ENCODE peak calls at places on chromosome 5, in ten cellular contexts. J, G, B, K, W, F, S, C, U and D are unnamed samples.

GRCh38 chr5:172695431-172696054 is 54.5 kb downstream of the NEURL1B start:
- DNase-seq in J (no peak), K (no peak), F (no peak), U (no peak), S (no peak), G (no peak), B (no peak), W (no peak), C (no peak), D (no peak)

GRCh38 chr5:59698774-59699173 is 194.8 kb downstream of the PDE4D start:
- DNase-seq in K (no peak), S (no peak), J (no peak), G (no peak), U (no peak), F (no peak), B (no peak), W (no peak), C (no peak), D (no peak)

GRCh38 chr5:78912085-78912771 is 72.9 kb downstream of the ARSB start:
- DNase-seq in C (no peak), K (no peak), U (no peak), J (no peak), F (no peak), W (no peak), G (no peak), S (peak), B (no peak), D (no peak)

GRCh38 chr5:105565531-105565930 is 2002.9 kb upstream of the NUDT12 start:
- DNase-seq in K (no peak), S (no peak), G (no peak), C (no peak), B (no peak), F (no peak), W (no peak), U (no peak), J (no peak), D (no peak)

GRCh38 chr5:131396015-131396414 is 132.2 kb downstream of the CDC42SE2 start:
- DNase-seq in W (no peak), F (no peak), U (no peak), C (no peak), G (no peak), J (no peak), S (no peak), B (no peak), K (no peak), D (no peak)

GRCh38 chr5:65262590-65263189 is 219.0 kb downstream of the ADAMTS6 start:
- DNase-seq in W (peak), K (no peak), S (no peak), U (peak), B (peak), F (no peak), G (peak), J (no peak), C (no peak), D (peak)

GRCh38 chr5:91849069-91849468 is 466.0 kb upstream of the ARRDC3 start:
- DNase-seq in J (no peak), U (no peak), C (no peak), W (no peak), G (no peak), S (no peak), B (no peak), K (no peak), F (no peak), D (no peak)

GRCh38 chr5:55154893-55155292 is 5.1 kb upstream of the GPX8 start:
- DNase-seq in C (no peak), U (no peak), G (peak), S (no peak), K (peak), J (no peak), B (no peak), F (no peak), W (no peak), D (no peak)

GRCh38 chr5:93821892-93822291 is 80.5 kb upstream of the POU5F2 start:
- DNase-seq in F (no peak), W (no peak), G (no peak), J (no peak), C (no peak), K (no peak), B (no peak), S (no peak), U (no peak), D (no peak)

GRCh38 chr5:170737591-170737990 is 45.9 kb upstream of the GABRP start:
- DNase-seq in F (no peak), G (no peak), S (no peak), B (no peak), C (no peak), U (no peak), W (no peak), J (no peak), K (no peak), D (no peak)

GRCh38 chr5:141040093-141040762 is 10.9 kb upstream of the PCDHB1 start:
- DNase-seq in K (peak), G (peak), U (peak), C (peak), S (peak), W (no peak), F (no peak), J (peak), B (peak), D (peak)

GRCh38 chr5:525916-526315 is 1.7 kb upstream of the SLC9A3 start:
- DNase-seq in S (no peak), J (no peak), U (no peak), C (no peak), B (no peak), W (no peak), K (no peak), G (no peak), F (no peak), D (no peak)

GRCh38 chr5:180831139-180832080 is 28.8 kb upstream of the MGAT1 start:
- DNase-seq in S (peak), W (peak), F (peak), U (peak), J (peak), G (peak), K (peak), C (peak), B (peak), D (no peak)

GRCh38 chr5:25009063-25009462 is 364.3 kb upstream of the CDH10 start:
- DNase-seq in G (no peak), U (no peak), B (no peak), W (no peak), S (no peak), J (no peak), C (no peak), F (no peak), K (peak), D (no peak)

GRCh38 chr5:102036927-102037326 is 259.2 kb downstream of the SLCO4C1 start:
- DNase-seq in K (no peak), G (no peak), C (no peak), W (no peak), J (no peak), S (no peak), U (no peak), B (no peak), F (no peak), D (no peak)

GRCh38 chr5:127358274-127358673 is 67.7 kb downstream of the MEGF10 start:
- DNase-seq in G (no peak), J (no peak), F (no peak), B (peak), S (no peak), C (no peak), K (no peak), W (no peak), U (no peak), D (no peak)

GRCh38 chr5:62029303-62029702 is 276.7 kb upstream of the KIF2A start:
- DNase-seq in G (peak), B (peak), U (no peak), W (no peak), C (no peak), F (no peak), S (no peak), J (no peak), K (peak), D (peak)

GRCh38 chr5:351911-352225 is 30.4 kb downstream of the AHRR start:
- DNase-seq in U (no peak), F (no peak), C (no peak), G (no peak), K (no peak), W (no peak), S (no peak), B (no peak), J (no peak), D (no peak)

GRCh38 chr5:101543780-101544179 is 640.7 kb upstream of the ST8SIA4 start:
- DNase-seq in F (no peak), B (no peak), J (no peak), K (peak), G (no peak), S (no peak), W (no peak), C (no peak), U (no peak), D (no peak)

GRCh38 chr5:13664377-13664776 is 280.1 kb downstream of the DNAH5 start:
- DNase-seq in S (no peak), J (no peak), B (no peak), G (peak), K (peak), F (no peak), C (no peak), W (no peak), U (no peak), D (peak)

GRCh38 chr5:137218471-137218870 is 280.7 kb downstream of the SPOCK1 start:
- DNase-seq in G (peak), W (no peak), S (no peak), U (peak), C (no peak), K (peak), F (no peak), B (no peak), J (peak), D (no peak)

GRCh38 chr5:33975846-33976245 is 8.6 kb downstream of the SLC45A2 start:
- DNase-seq in F (no peak), K (no peak), J (no peak), W (no peak), U (no peak), S (no peak), B (no peak), G (no peak), C (no peak), D (no peak)

GRCh38 chr5:3836528-3836927 is 240.9 kb downstream of the IRX1 start:
- DNase-seq in G (peak), K (peak), J (no peak), F (no peak), S (no peak), C (no peak), W (no peak), B (no peak), U (no peak), D (no peak)

GRCh38 chr5:24222866-24223265 is 421.9 kb downstream of the CDH10 start:
- DNase-seq in B (no peak), C (no peak), W (no peak), K (peak), U (peak), F (no peak), S (no peak), J (no peak), G (peak), D (no peak)

GRCh38 chr5:1161832-1162229 is 39.6 kb upstream of the SLC6A19 start:
- DNase-seq in S (peak), K (peak), W (peak), F (no peak), C (no peak), U (peak), G (peak), B (no peak), J (peak), D (no peak)

GRCh38 chr5:36298546-36298945 is 3.2 kb downstream of the RANBP3L start:
- DNase-seq in J (no peak), S (no peak), K (no peak), B (no peak), W (no peak), U (no peak), G (no peak), F (no peak), C (no peak), D (no peak)

GRCh38 chr5:17854901-17855300 is 220.6 kb downstream of the TAF11L14 start:
- DNase-seq in J (no peak), G (no peak), F (no peak), S (no peak), B (no peak), U (no peak), K (no peak), W (no peak), C (no peak), D (no peak)

GRCh38 chr5:132839426-132840301 is 9.2 kb upstream of the SHROOM1 start:
- DNase-seq in W (no peak), C (peak), U (no peak), S (no peak), K (peak), G (peak), J (no peak), F (no peak), B (no peak), D (peak)

GRCh38 chr5:72556351-72557146 is 49.3 kb upstream of the ZNF366 start:
- DNase-seq in J (peak), F (peak), W (peak), S (no peak), C (peak), U (peak), G (no peak), K (peak), B (peak), D (no peak)

GRCh38 chr5:95921501-95921900 is 40.1 kb downstream of the ELL2 start:
- DNase-seq in K (no peak), B (no peak), F (no peak), C (no peak), U (no peak), S (no peak), J (no peak), W (no peak), G (no peak), D (no peak)

GRCh38 chr5:11322133-11322532 is 561.1 kb upstream of the DAP start:
- DNase-seq in K (peak), G (peak), B (no peak), J (no peak), S (no peak), C (no peak), W (no peak), F (no peak), U (no peak), D (no peak)

GRCh38 chr5:59182722-59183121 is 599.8 kb downstream of the RAB3C start:
- DNase-seq in K (no peak), J (no peak), S (no peak), G (no peak), B (no peak), C (no peak), U (no peak), F (no peak), W (no peak), D (no peak)

GRCh38 chr5:132680780-132681475 is 7.1 kb downstream of the IL4 start:
- DNase-seq in B (no peak), J (no peak), S (no peak), K (no peak), W (no peak), U (no peak), C (no peak), F (no peak), G (no peak), D (no peak)

GRCh38 chr5:177303121-177303924 is at the start of the genes PRELID1 and RAB24:
- DNase-seq in K (peak), G (peak), S (peak), F (peak), B (peak), U (peak), J (peak), W (peak), C (peak), D (no peak)

GRCh38 chr5:177300971-177301370 is 2.5 kb downstream of the RAB24 start:
- DNase-seq in K (peak), J (no peak), C (no peak), W (no peak), G (peak), S (no peak), B (no peak), F (no peak), U (no peak), D (no peak)

GRCh38 chr5:177303925-177304391 is 359 bp downstream of the PRELID1 start:
- DNase-seq in C (no peak), G (no peak), U (no peak), W (no peak), K (no peak), F (no peak), J (no peak), B (no peak), S (peak), D (no peak)

GRCh38 chr5:177301503-177302165 is 1.9 kb downstream of the RAB24 start:
- DNase-seq in J (no peak), W (no peak), K (peak), S (no peak), B (no peak), U (peak), C (no peak), F (no peak), G (peak), D (peak)

DNA sequence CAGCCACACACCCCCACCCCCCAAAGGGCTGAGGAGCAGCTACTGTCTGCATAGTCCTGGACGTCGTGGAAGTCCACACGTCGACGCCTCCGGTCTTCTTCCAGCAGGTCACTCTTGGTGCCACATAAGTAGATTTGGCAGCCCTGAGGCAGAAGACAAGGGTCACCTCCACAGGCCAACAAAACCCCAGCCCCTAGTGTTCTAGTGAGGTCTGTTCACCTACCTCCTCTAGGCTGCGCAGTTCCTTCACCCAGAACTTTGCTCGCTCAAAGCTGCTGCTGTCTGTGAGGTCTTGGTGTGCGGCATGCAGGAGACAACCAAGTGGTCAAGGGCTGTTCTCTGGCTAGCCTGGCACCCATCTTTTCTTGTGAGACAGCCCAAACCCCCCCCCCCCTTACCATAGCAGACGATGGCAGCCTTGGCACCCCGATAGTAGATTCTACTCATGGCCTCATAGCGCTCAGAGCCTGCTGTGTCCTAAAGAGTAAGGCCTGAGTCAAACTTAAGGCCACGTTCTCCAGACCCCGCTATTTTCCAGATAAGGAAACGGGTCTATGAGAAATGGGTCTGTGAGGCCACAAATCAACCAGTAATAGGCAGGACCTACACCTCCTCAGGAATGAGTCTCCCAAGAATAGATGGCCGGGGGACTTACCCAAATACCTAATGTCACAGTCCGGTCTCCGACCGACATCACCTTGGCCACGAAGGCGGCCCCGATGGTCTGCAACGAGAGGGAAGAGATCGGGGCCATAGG is 987 bp downstream of the RAB24 start:
- DNase-seq in K (peak), B (no peak), G (no peak), S (peak), U (no peak), J (no peak), C (no peak), W (no peak), F (no peak), D (no peak)
- H3K27ac ChIP-seq in K (peak), B (peak), G (peak), S (peak), U (peak), J (peak), C (peak), W (peak), F (peak), D (peak)

DNA sequence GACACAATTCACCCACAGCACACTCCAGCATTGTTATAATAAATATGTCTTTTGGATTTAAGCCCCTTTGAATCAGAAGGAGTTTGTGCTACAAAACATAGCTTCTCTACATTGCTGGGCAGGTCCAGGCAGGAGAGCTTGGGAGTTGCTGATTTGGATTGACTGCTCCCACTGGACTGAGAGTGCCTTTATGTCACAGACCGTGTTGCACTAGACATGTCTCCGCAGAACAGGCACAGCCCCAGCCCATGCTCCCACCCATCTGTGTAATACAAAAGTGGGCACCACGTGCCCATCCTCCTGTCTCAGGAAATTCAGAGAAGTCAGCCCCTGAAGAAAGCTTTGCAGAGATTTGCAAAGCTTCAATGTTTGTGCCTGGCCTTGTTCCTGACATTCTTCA is 117.1 kb downstream of the MED10 start:
- DNase-seq in J (no peak), B (no peak), F (no peak), S (no peak), G (no peak), C (no peak), U (no peak), K (no peak), W (no peak), D (peak)
- H3K27ac ChIP-seq in J (no peak), B (no peak), F (no peak), S (no peak), G (no peak), C (no peak), U (peak), K (peak), W (no peak), D (peak)

DNA sequence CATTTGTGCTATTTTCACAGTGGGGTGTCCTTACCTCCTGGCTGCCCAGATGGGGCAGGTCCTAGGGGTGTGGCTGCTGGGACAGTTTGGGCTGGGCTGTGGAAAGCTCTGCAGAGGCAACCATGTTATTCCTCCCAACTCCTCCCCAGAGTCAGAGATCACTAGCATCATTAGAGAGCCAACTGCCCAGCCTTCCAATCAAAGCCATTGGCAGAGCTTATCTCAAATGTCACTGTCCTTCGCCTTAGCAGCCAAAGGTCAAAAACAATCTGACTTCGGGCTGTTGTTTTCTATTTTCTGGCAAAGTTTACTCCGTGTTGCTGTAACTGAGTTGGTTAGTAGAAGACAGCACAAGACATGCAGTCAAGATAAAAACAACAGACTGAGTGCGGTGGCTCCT is 33.5 kb upstream of the HRH2 start:
- DNase-seq in G (no peak), W (no peak), B (no peak), U (no peak), K (no peak), F (no peak), C (no peak), S (no peak), J (no peak), D (no peak)
- H3K27ac ChIP-seq in G (no peak), W (no peak), B (no peak), U (no peak), K (no peak), F (no peak), C (no peak), S (no peak), J (no peak), D (no peak)

DNA sequence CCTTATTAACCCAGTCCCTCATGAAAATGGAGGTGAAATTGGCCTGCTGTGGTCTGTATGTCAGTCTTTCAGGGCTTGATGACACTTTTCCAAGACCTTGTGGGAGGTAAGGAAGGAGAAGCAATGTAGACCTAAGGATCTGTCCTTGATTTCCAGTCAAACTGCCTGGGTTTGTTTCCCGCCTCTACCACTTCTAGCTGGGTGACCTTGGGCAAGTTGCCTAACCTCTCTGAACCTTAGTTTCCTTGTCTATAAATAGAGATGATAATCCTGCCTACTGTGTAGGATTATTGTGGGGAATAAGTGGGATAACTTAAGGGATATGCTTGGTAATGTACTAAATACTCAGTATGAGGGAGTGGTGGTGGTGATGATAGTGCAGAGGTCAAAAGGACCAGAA is 59.7 kb downstream of the PPARGC1B start:
- DNase-seq in K (no peak), S (no peak), B (no peak), G (no peak), F (no peak), C (no peak), W (no peak), J (no peak), U (no peak), D (no peak)
- H3K27ac ChIP-seq in K (no peak), S (no peak), B (no peak), G (no peak), F (no peak), C (no peak), W (peak), J (no peak), U (no peak), D (peak)

DNA sequence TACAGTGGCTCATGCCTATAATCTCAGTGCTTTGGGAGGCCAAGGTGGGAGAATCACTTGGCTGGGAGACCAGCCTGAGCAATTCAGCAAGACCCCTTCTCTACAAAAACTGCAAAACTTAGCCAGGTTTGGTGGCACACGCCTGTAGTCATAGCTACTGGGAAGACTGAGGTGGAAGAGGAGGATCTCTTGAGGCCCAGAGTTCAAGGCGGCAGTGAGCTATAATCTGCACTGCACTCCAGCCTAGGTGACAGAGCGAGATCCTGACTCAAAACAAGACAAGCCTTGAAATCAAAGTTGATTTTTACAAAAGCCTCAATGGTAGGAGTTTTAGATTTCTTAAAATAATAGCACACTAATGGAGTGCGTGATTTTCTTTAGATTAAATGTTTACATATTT is 14.6 kb downstream of the UBE2D2 start:
- DNase-seq in J (no peak), G (no peak), B (no peak), F (no peak), W (no peak), S (no peak), U (no peak), K (no peak), C (no peak), D (no peak)
- H3K27ac ChIP-seq in J (no peak), G (no peak), B (no peak), F (no peak), W (no peak), S (no peak), U (no peak), K (no peak), C (no peak), D (no peak)